ENCODE peak calls at places on chromosomes 1 and 21, in ten cellular contexts. P is Caki2; R is sigmoid colon; L is brain microvascular endothelial cell; H is lung microvascular endothelial cell; I is bronchial epithelial cell; Q is iris pigment epithelial cell; Y is ureter; Z is stimulated activated CD4-positive, alpha-beta T cell treated with anti-CD3 and anti-CD28 coated beads, Interleukin-12 subunit alpha, Interleukin-12 subunit beta, amount 100 ng/mL, for 4 hours; B is AG04450. V is an unnamed sample.

GRCh38 chr1:180291004-180291403 is 60.9 kb downstream of the LHX4 start:
- DNase-seq in P (peak), R (no peak), L (no peak), H (peak), I (no peak), Q (peak), Y (no peak), Z (no peak), B (no peak), V (no peak)

GRCh38 chr1:17212487-17213121 is 7.7 kb downstream of the PADI1 start:
- DNase-seq in P (no peak), R (no peak), L (peak), H (no peak), I (peak), Q (peak), Y (no peak), Z (peak), B (peak), V (peak)

GRCh38 chr1:113903496-113904291 is 905 bp downstream of the AP4B1 start:
- DNase-seq in P (no peak), R (no peak), L (no peak), H (no peak), I (no peak), Q (no peak), Y (no peak), Z (peak), B (no peak), V (no peak)

GRCh38 chr1:178541829-178542553 is 29.1 kb downstream of the TEX35 start:
- DNase-seq in P (no peak), R (no peak), L (no peak), H (no peak), I (no peak), Q (no peak), Y (peak), Z (peak), B (no peak), V (peak)

GRCh38 chr1:163398980-163399379 is 77.2 kb downstream of the NUF2 start:
- DNase-seq in P (no peak), R (no peak), L (no peak), H (no peak), I (no peak), Q (no peak), Y (no peak), Z (no peak), B (no peak), V (no peak)

GRCh38 chr21:29538115-29538514 is 239.4 kb downstream of the BACH1 start:
- DNase-seq in P (no peak), R (no peak), L (peak), H (no peak), I (peak), Q (peak), Y (no peak), Z (no peak), B (peak), V (no peak)

GRCh38 chr1:2255420-2256369 is 27.6 kb downstream of the SKI start:
- DNase-seq in P (peak), R (no peak), L (peak), H (peak), I (peak), Q (peak), Y (no peak), Z (peak), B (no peak), V (peak)

GRCh38 chr1:45543599-45544417 is 6.8 kb upstream of the AKR1A1 start:
- DNase-seq in P (no peak), R (peak), L (no peak), H (peak), I (no peak), Q (no peak), Y (peak), Z (peak), B (no peak), V (no peak)

GRCh38 chr1:65558215-65558614 is 137.7 kb downstream of the LEPR start:
- DNase-seq in P (no peak), R (no peak), L (no peak), H (no peak), I (peak), Q (peak), Y (no peak), Z (no peak), B (no peak), V (no peak)

GRCh38 chr1:211789641-211790464 is 40.7 kb downstream of the LPGAT1 start:
- DNase-seq in P (no peak), R (no peak), L (no peak), H (no peak), I (no peak), Q (no peak), Y (no peak), Z (no peak), B (no peak), V (peak)

GRCh38 chr1:174406421-174406820 is 41.3 kb upstream of the GPR52 start:
- DNase-seq in P (no peak), R (no peak), L (no peak), H (no peak), I (peak), Q (no peak), Y (no peak), Z (no peak), B (no peak), V (no peak)

GRCh38 chr1:246104927-246105326 is 402.2 kb downstream of the SMYD3 start:
- DNase-seq in P (no peak), R (no peak), L (no peak), H (no peak), I (peak), Q (no peak), Y (no peak), Z (no peak), B (no peak), V (no peak)

GRCh38 chr1:161096514-161096913 is 1.6 kb upstream of the KLHDC9 start:
- DNase-seq in P (no peak), R (peak), L (no peak), H (no peak), I (peak), Q (peak), Y (peak), Z (no peak), B (no peak), V (no peak)

GRCh38 chr1:29984107-29984506 is 739.3 kb downstream of the MATN1 start:
- DNase-seq in P (no peak), R (no peak), L (no peak), H (peak), I (no peak), Q (no peak), Y (no peak), Z (no peak), B (no peak), V (no peak)

V was measured in SW480.